ENCODE peak calls at places on chromosomes 2 and 18, in ten cellular contexts. I is AG20443; E is hepatic stellate cell; F is NK-92 treated with Interleukin-12 subunit alpha and Interleukin-12 subunit beta, amount 100 ng/mL, for 24 hours; Y is NCI-H1092 treated with DMSO at 0.1 percent for 48 hours; P is GM10248; M is AG09319; C is COR-L47; K is colonic mucosa; S is activated T-helper 9 cell treated with anti-CD3 and anti-CD28 coated beads, Interleukin-2, amount 50 U/mL, for 16 hours. O is an unnamed sample.

GRCh38 chr2:107735206-107735605 is 91.5 kb upstream of the RGPD4 start:
- DNase-seq in I (no peak), E (no peak), F (no peak), Y (no peak), P (no peak), M (no peak), C (no peak), K (no peak), S (no peak), O (no peak)

GRCh38 chr18:13165636-13166423 is 52.7 kb upstream of the LDLRAD4 start:
- DNase-seq in I (no peak), E (no peak), F (no peak), Y (peak), P (no peak), M (no peak), C (peak), K (no peak), S (no peak), O (no peak)

GRCh38 chr2:241638063-241638660 is 669 bp downstream of the ATG4B start:
- DNase-seq in I (no peak), E (peak), F (no peak), Y (no peak), P (no peak), M (no peak), C (no peak), K (no peak), S (no peak), O (no peak)

GRCh38 chr18:48949606-48950535 is 894 bp downstream of the SMAD7 start:
- DNase-seq in I (no peak), E (no peak), F (peak), Y (peak), P (peak), M (no peak), C (peak), K (peak), S (no peak), O (no peak)

GRCh38 chr18:8471373-8471772 is 137.9 kb upstream of the RAB12 start:
- DNase-seq in I (no peak), E (no peak), F (no peak), Y (no peak), P (no peak), M (no peak), C (no peak), K (no peak), S (no peak), O (no peak)

GRCh38 chr2:834233-834632 is 116.4 kb upstream of the SNTG2 start:
- DNase-seq in I (no peak), E (no peak), F (no peak), Y (no peak), P (no peak), M (no peak), C (no peak), K (no peak), S (no peak), O (no peak)

GRCh38 chr18:58596265-58596681 is 32.6 kb downstream of the ALPK2 start:
- DNase-seq in I (no peak), E (no peak), F (no peak), Y (no peak), P (no peak), M (no peak), C (no peak), K (no peak), S (no peak), O (no peak)

GRCh38 chr2:80737047-80737446 is 432.5 kb upstream of the LRRTM1 start:
- DNase-seq in I (no peak), E (no peak), F (no peak), Y (no peak), P (no peak), M (no peak), C (no peak), K (no peak), S (no peak), O (no peak)

GRCh38 chr2:232488097-232488711 is 570 bp upstream of the ECEL1 start:
- DNase-seq in I (no peak), E (no peak), F (no peak), Y (no peak), P (no peak), M (no peak), C (no peak), K (no peak), S (no peak), O (no peak)

GRCh38 chr2:112706170-112706664 is 14.6 kb upstream of the NT5DC4 start:
- DNase-seq in I (peak), E (no peak), F (peak), Y (no peak), P (no peak), M (no peak), C (no peak), K (no peak), S (no peak), O (no peak)

GRCh38 chr18:50986360-50987087 is 18.7 kb downstream of the ELAC1 start:
- DNase-seq in I (peak), E (peak), F (no peak), Y (no peak), P (no peak), M (peak), C (no peak), K (no peak), S (no peak), O (no peak)

GRCh38 chr2:231300020-231300721 is 95.3 kb upstream of the B3GNT7 start:
- DNase-seq in I (no peak), E (no peak), F (no peak), Y (no peak), P (no peak), M (no peak), C (no peak), K (no peak), S (no peak), O (no peak)

GRCh38 chr2:224438726-224439125 is 36.8 kb upstream of the FAM124B start:
- DNase-seq in I (no peak), E (no peak), F (no peak), Y (no peak), P (no peak), M (no peak), C (no peak), K (no peak), S (no peak), O (no peak)

GRCh38 chr2:234821946-234822470 is 129.8 kb upstream of the SH3BP4 start:
- DNase-seq in I (peak), E (no peak), F (no peak), Y (no peak), P (no peak), M (no peak), C (no peak), K (no peak), S (no peak), O (no peak)

GRCh38 chr2:239912938-239913631 is 112.1 kb downstream of the NDUFA10 start:
- DNase-seq in I (no peak), E (no peak), F (no peak), Y (no peak), P (no peak), M (no peak), C (no peak), K (peak), S (no peak), O (peak)

GRCh38 chr2:24457730-24458129 is 33.3 kb upstream of the NCOA1 start:
- DNase-seq in I (no peak), E (no peak), F (no peak), Y (no peak), P (no peak), M (no peak), C (no peak), K (no peak), S (no peak), O (no peak)

GRCh38 chr2:233058717-233059546 is 1.2 kb upstream of the INPP5D start:
- DNase-seq in I (no peak), E (no peak), F (no peak), Y (no peak), P (no peak), M (no peak), C (no peak), K (no peak), S (no peak), O (peak)

GRCh38 chr2:175030380-175031271 is 25.4 kb upstream of the CHN1 start:
- DNase-seq in I (peak), E (peak), F (no peak), Y (peak), P (no peak), M (no peak), C (peak), K (peak), S (no peak), O (peak)

O was measured in testis.